ENCODE peak calls at places on chromosomes 12 and 14, in five cellular contexts. N is GM12878, E is IMR-90, Y is K562, T is A549. O is an unnamed sample.

GRCh38 chr12:79662046-79662811 is 28.5 kb downstream of the PAWR start:
- DNase-seq in T (no peak), Y (no peak), E (peak; percentile 45), N (no peak), O (no peak)

GRCh38 chr14:102799684-102800562 is 22.7 kb downstream of the TRAF3 start:
- DNase-seq in T (no peak), E (peak; percentile 90), Y (no peak), N (no peak), O (no peak)

GRCh38 chr12:52037248-52037861 is 13.9 kb upstream of the NR4A1 start:
- DNase-seq in N (no peak), T (no peak), E (peak; percentile 46), Y (no peak), O (peak; percentile 78)

GRCh38 chr12:122183588-122183940 is 641 bp downstream of the LRRC43 start:
- DNase-seq in Y (no peak), E (no peak), T (no peak), N (no peak), O (no peak)

GRCh38 chr12:132597333-132598283 is 12.8 kb downstream of the LRCOL1 start:
- DNase-seq in N (no peak), Y (no peak), E (peak; percentile 23), T (no peak), O (no peak)

GRCh38 chr14:51743588-51744000 is 91.9 kb downstream of the FRMD6 start:
- DNase-seq in E (no peak), Y (no peak), T (no peak), N (no peak), O (no peak)

GRCh38 chr12:96720363-96720705 is 186.7 kb upstream of the NEDD1 start:
- DNase-seq in E (no peak), Y (no peak), T (peak; percentile 35), N (no peak), O (no peak)

GRCh38 chr14:22438742-22439141 is 150.3 kb downstream of the DAD1 start:
- DNase-seq in N (no peak), E (no peak), T (no peak), Y (no peak), O (no peak)

GRCh38 chr14:98173291-98173690 is 1098.7 kb downstream of the BCL11B start:
- DNase-seq in Y (no peak), T (no peak), E (no peak), N (no peak), O (no peak)

GRCh38 chr12:87266305-87266704 is 762.9 kb downstream of the C12orf50 start:
- DNase-seq in E (no peak), N (no peak), Y (no peak), T (no peak), O (no peak)

GRCh38 chr12:109134186-109134917 is 18.0 kb downstream of the ACACB start:
- DNase-seq in Y (peak; percentile 65), E (no peak), T (peak; percentile 62), N (no peak), O (peak; percentile 60)

GRCh38 chr12:5000658-5001390 is 42.9 kb upstream of the KCNA5 start:
- DNase-seq in T (no peak), E (no peak), Y (no peak), N (no peak), O (no peak)

GRCh38 chr12:5000204-5000603 is 43.5 kb upstream of the KCNA5 start:
- DNase-seq in T (no peak), E (no peak), Y (no peak), N (no peak), O (no peak)

GRCh38 chr12:4996714-4997113 is 47.0 kb upstream of the KCNA5 start:
- DNase-seq in Y (no peak), E (no peak), T (no peak), N (no peak), O (no peak)

GRCh38 chr12:4994622-4995021 is 49.1 kb upstream of the KCNA5 start:
- DNase-seq in N (no peak), T (no peak), E (no peak), Y (no peak), O (no peak)

DNA sequence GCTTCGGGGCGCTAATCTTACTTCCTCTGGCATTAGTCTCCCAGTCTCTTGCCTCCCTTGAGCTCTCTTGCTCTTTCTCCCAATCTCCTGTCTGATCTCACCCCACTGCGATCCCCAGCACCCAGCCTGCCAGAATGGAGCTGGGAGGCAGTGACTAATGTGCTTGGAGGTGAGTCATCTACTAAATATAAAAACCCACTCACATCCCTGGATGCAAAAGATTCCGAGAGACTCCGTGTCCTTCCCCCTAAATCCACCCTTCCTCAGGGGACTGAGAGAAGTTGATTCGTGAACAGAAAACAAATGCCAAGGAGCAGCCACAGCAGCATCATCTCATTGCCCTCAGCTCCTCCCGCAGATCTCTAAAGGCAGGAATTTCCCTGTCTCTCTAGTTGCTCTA is 45.7 kb upstream of the KCNA5 start:
- DNase-seq in T (peak; percentile 21), Y (no peak), E (peak; percentile 83), N (no peak), O (no peak)
- TF ChIP-seq RCOR1 in T (no peak), Y (no peak), E (no peak), N (no peak), O (no peak)

GRCh38 chr14:76201162-76201561 is 49.4 kb downstream of the GPATCH2L start:
- DNase-seq in Y (no peak), T (peak; percentile 51), E (peak; percentile 98), N (no peak), O (no peak)
- TF ChIP-seq RCOR1 in Y (no peak), T (no peak), E (no peak), N (no peak), O (no peak)

GRCh38 chr12:58310368-58310767 is 369.0 kb downstream of the ATP23 start:
- DNase-seq in N (no peak), E (peak; percentile 78), Y (no peak), T (peak; percentile 28), O (no peak)

GRCh38 chr12:58306266-58306995 is 365.1 kb downstream of the ATP23 start:
- DNase-seq in N (no peak), Y (no peak), T (no peak), E (no peak), O (no peak)

GRCh38 chr12:58313091-58313855 is 371.9 kb downstream of the ATP23 start:
- DNase-seq in E (peak; percentile 88), N (no peak), T (no peak), Y (no peak), O (no peak)

GRCh38 chr12:58310828-58311273 is 369.5 kb downstream of the ATP23 start:
- DNase-seq in E (peak; percentile 99), Y (no peak), T (peak; percentile 75), N (no peak), O (no peak)

GRCh38 chr12:58309806-58310205 is 368.4 kb downstream of the ATP23 start:
- DNase-seq in E (no peak), Y (no peak), N (no peak), T (no peak), O (no peak)
- TF ChIP-seq RCOR1 in E (no peak), Y (no peak), N (no peak), T (no peak), O (no peak)

DNA sequence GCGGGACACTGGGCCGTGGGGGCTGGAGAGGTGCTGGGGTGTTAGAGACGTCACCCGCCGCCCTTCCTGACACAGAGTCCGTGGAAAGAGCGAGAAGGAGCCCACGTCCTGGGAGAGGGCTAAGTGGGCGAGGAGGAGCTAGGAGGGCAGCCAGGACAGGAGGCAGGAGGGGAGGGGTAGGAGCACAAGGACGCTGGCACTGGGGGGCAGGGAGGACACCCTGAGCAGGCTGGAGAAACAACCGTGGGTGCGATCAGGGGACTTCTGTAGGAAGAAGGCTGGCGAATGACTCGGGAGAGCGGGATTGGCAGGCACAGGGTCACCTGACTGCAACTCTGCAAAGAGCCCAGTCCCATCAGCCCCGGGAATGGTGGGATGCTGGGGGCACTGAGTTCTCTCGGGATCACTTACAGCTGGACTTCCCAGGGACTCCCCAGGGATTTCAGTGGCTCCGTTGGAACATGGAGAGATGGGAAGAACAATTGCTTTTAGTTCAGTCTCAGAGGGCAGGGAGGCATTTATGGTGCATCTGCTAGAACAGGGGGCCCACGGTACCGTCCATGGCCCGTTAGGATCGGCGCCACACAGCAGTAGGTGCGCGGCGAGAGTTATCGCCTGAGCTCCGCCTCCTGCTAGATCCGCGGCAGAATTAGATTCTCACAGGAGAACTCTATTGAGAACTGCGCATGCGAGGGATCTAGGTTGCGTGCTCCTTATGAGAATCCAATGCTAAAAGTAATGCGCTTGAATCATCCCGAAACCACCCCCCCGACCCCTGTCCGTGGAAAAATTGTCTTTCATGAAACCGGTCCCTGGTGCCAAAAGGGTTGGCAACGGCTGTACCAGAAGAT is 24.3 kb downstream of the UBR7 start:
- DNase-seq in E (peak; percentile 59), T (peak; percentile 78), N (no peak), Y (no peak), O (peak; percentile 95)
- TF ChIP-seq RCOR1 in E (no peak), T (no peak), N (no peak), Y (no peak), O (no peak)

GRCh38 chr14:90416649-90417237 is 19.9 kb downstream of the CALM1 start:
- DNase-seq in E (no peak), N (no peak), Y (no peak), T (no peak), O (no peak)

GRCh38 chr14:90421621-90422020 is 24.8 kb downstream of the CALM1 start:
- DNase-seq in Y (no peak), N (no peak), E (no peak), T (no peak), O (no peak)

GRCh38 chr14:90418053-90418452 is 21.2 kb downstream of the CALM1 start:
- DNase-seq in N (no peak), T (no peak), E (no peak), Y (no peak), O (no peak)

GRCh38 chr14:90421001-90421580 is 24.3 kb downstream of the CALM1 start:
- DNase-seq in Y (no peak), E (no peak), N (no peak), T (no peak), O (no peak)

DNA sequence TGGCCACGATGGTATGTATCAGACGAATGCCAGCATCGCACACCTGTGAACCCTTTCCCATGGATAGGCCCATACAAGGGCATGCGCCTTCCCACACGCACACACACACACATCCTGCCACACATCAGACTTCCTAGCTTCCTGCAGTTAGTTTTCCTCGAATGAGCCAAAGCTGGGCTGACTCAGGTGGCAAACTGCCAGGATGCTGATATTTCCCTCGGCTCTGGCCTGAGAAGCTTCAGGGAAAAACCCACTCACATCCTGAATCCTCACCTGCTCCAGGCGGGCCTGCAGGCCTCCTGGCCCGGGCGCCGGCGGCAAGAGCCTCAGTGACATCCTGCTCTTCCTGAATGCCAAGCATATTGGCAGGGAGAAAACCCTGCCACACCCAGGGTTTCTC is 22.4 kb downstream of the CALM1 start:
- DNase-seq in T (peak; percentile 35), Y (no peak), N (no peak), E (peak; percentile 98), O (no peak)
- TF ChIP-seq RCOR1 in T (no peak), Y (no peak), N (no peak), E (no peak), O (no peak)

GRCh38 chr12:12835378-12836145 is 22.4 kb downstream of the DDX47 start:
- DNase-seq in E (peak; percentile 47), Y (peak; percentile 10), T (peak; percentile 55), N (no peak), O (no peak)
- TF ChIP-seq RCOR1 in E (no peak), Y (no peak), T (no peak), N (no peak), O (no peak)

O was measured in SK-N-SH.